ENCODE peak calls at places on chromosomes 6 and 20, in ten cellular contexts. One of them, this sample, is unnamed.

GRCh38 chr20:53981752-53982437 is 88.5 kb downstream of the BCAS1 start:
- DNase-seq in fibroblast of lung: peak
- DNase-seq in fibroblast of mammary gland: peak
- DNase-seq in activated effector memory CD4-positive, alpha-beta T cell treated with anti-CD3 and anti-CD28 coated beads, Interleukin-2, amount 50 U/mL, for 16 hours: no peak
- DNase-seq in smooth muscle cell of the brain vasculature: no peak
- DNase-seq in HuH-7: no peak
- DNase-seq in EL: no peak
- DNase-seq in ascending aorta: no peak
- DNase-seq in GM06990: peak
- DNase-seq in small intestine: no peak
- DNase-seq in this sample: no peak

GRCh38 chr6:163490826-163491577 is 76.5 kb downstream of the QKI start:
- DNase-seq in HuH-7: no peak
- DNase-seq in GM06990: no peak
- DNase-seq in EL: no peak
- DNase-seq in fibroblast of lung: peak
- DNase-seq in ascending aorta: peak
- DNase-seq in activated effector memory CD4-positive, alpha-beta T cell treated with anti-CD3 and anti-CD28 coated beads, Interleukin-2, amount 50 U/mL, for 16 hours: no peak
- DNase-seq in small intestine: peak
- DNase-seq in smooth muscle cell of the brain vasculature: no peak
- DNase-seq in fibroblast of mammary gland: peak
- DNase-seq in this sample: peak

GRCh38 chr6:1527098-1527497 is 82.6 kb upstream of the FOXC1 start:
- DNase-seq in fibroblast of mammary gland: peak
- DNase-seq in ascending aorta: no peak
- DNase-seq in EL: peak
- DNase-seq in HuH-7: no peak
- DNase-seq in fibroblast of lung: peak
- DNase-seq in GM06990: no peak
- DNase-seq in smooth muscle cell of the brain vasculature: peak
- DNase-seq in activated effector memory CD4-positive, alpha-beta T cell treated with anti-CD3 and anti-CD28 coated beads, Interleukin-2, amount 50 U/mL, for 16 hours: peak
- DNase-seq in small intestine: peak
- DNase-seq in this sample: peak

GRCh38 chr6:154615483-154616025 is 105.1 kb upstream of the CNKSR3 start:
- DNase-seq in activated effector memory CD4-positive, alpha-beta T cell treated with anti-CD3 and anti-CD28 coated beads, Interleukin-2, amount 50 U/mL, for 16 hours: no peak
- DNase-seq in GM06990: no peak
- DNase-seq in HuH-7: peak
- DNase-seq in EL: peak
- DNase-seq in fibroblast of lung: peak
- DNase-seq in smooth muscle cell of the brain vasculature: peak
- DNase-seq in small intestine: peak
- DNase-seq in ascending aorta: peak
- DNase-seq in fibroblast of mammary gland: peak
- DNase-seq in this sample: peak

GRCh38 chr20:47222728-47223127 is 133.8 kb downstream of the ZMYND8 start:
- DNase-seq in ascending aorta: no peak
- DNase-seq in smooth muscle cell of the brain vasculature: no peak
- DNase-seq in small intestine: no peak
- DNase-seq in EL: no peak
- DNase-seq in HuH-7: no peak
- DNase-seq in activated effector memory CD4-positive, alpha-beta T cell treated with anti-CD3 and anti-CD28 coated beads, Interleukin-2, amount 50 U/mL, for 16 hours: no peak
- DNase-seq in fibroblast of mammary gland: no peak
- DNase-seq in GM06990: no peak
- DNase-seq in fibroblast of lung: no peak
- DNase-seq in this sample: no peak

GRCh38 chr20:42113236-42113635 is 495.1 kb upstream of the CHD6 start:
- DNase-seq in fibroblast of mammary gland: no peak
- DNase-seq in HuH-7: no peak
- DNase-seq in fibroblast of lung: no peak
- DNase-seq in activated effector memory CD4-positive, alpha-beta T cell treated with anti-CD3 and anti-CD28 coated beads, Interleukin-2, amount 50 U/mL, for 16 hours: no peak
- DNase-seq in small intestine: no peak
- DNase-seq in smooth muscle cell of the brain vasculature: no peak
- DNase-seq in EL: no peak
- DNase-seq in GM06990: no peak
- DNase-seq in ascending aorta: no peak
- DNase-seq in this sample: no peak

GRCh38 chr6:26159417-26160273 is 72.4 kb downstream of the HFE start:
- DNase-seq in HuH-7: no peak
- DNase-seq in EL: peak
- DNase-seq in fibroblast of mammary gland: peak
- DNase-seq in activated effector memory CD4-positive, alpha-beta T cell treated with anti-CD3 and anti-CD28 coated beads, Interleukin-2, amount 50 U/mL, for 16 hours: no peak
- DNase-seq in GM06990: peak
- DNase-seq in fibroblast of lung: peak
- DNase-seq in small intestine: peak
- DNase-seq in ascending aorta: no peak
- DNase-seq in smooth muscle cell of the brain vasculature: no peak
- DNase-seq in this sample: no peak

GRCh38 chr6:132130530-132131298 is 179.5 kb upstream of the CCN2 start:
- DNase-seq in HuH-7: no peak
- DNase-seq in small intestine: no peak
- DNase-seq in smooth muscle cell of the brain vasculature: no peak
- DNase-seq in fibroblast of lung: peak
- DNase-seq in ascending aorta: peak
- DNase-seq in GM06990: no peak
- DNase-seq in EL: peak
- DNase-seq in fibroblast of mammary gland: peak
- DNase-seq in activated effector memory CD4-positive, alpha-beta T cell treated with anti-CD3 and anti-CD28 coated beads, Interleukin-2, amount 50 U/mL, for 16 hours: no peak
- DNase-seq in this sample: no peak

GRCh38 chr6:15781333-15781732 is 118.5 kb upstream of the DTNBP1 start:
- DNase-seq in HuH-7: no peak
- DNase-seq in small intestine: peak
- DNase-seq in activated effector memory CD4-positive, alpha-beta T cell treated with anti-CD3 and anti-CD28 coated beads, Interleukin-2, amount 50 U/mL, for 16 hours: no peak
- DNase-seq in EL: no peak
- DNase-seq in fibroblast of mammary gland: no peak
- DNase-seq in smooth muscle cell of the brain vasculature: no peak
- DNase-seq in GM06990: no peak
- DNase-seq in ascending aorta: no peak
- DNase-seq in fibroblast of lung: no peak
- DNase-seq in this sample: no peak

This sample was measured in amygdala.